ENCODE peak calls at places on chromosome 1, in five cellular contexts. S is epithelial cell of proximal tubule, Y is HCT116, K is choroid plexus epithelial cell, E is pancreas. R is an unnamed sample.
A peak's percentile ranks its signal among the peaks of the same experiment; 100 is the strongest.

GRCh38 chr1:16430598-16430997 is 6.6 kb downstream of the SPATA21 start:
- DNase-seq in S (no peak), Y (peak; percentile 32), K (peak; percentile 10), E (no peak), R (no peak)

GRCh38 chr1:34406377-34406776 is 229.7 kb downstream of the C1orf94 start:
- DNase-seq in S (no peak), Y (no peak), K (no peak), E (no peak), R (no peak)

GRCh38 chr1:231934797-231935196 is 308.2 kb downstream of the DISC1 start:
- DNase-seq in S (no peak), Y (no peak), K (peak; percentile 42), E (no peak), R (peak; percentile 63)

GRCh38 chr1:76942549-76942948 is 75.3 kb downstream of the ST6GALNAC5 start:
- DNase-seq in S (no peak), Y (no peak), K (peak; percentile 12), E (no peak), R (peak; percentile 18)

GRCh38 chr1:174289644-174290310 is 130.5 kb downstream of the RABGAP1L start:
- DNase-seq in S (no peak), Y (no peak), K (no peak), E (peak; percentile 14), R (no peak)

GRCh38 chr1:234544094-234544579 is 65.2 kb upstream of the TARBP1 start:
- DNase-seq in S (peak; percentile 86), Y (no peak), K (peak; percentile 99), E (no peak), R (peak; percentile 98)

GRCh38 chr1:37028981-37029617 is 5.2 kb downstream of the GRIK3 start:
- DNase-seq in S (no peak), Y (no peak), K (no peak), E (no peak), R (no peak)

GRCh38 chr1:56911539-56911938 is 54.3 kb downstream of the C8B start:
- DNase-seq in S (no peak), Y (no peak), K (no peak), E (no peak), R (peak; percentile 59)

GRCh38 chr1:237058470-237058869 is 16.5 kb downstream of the RYR2 start:
- DNase-seq in S (no peak), Y (no peak), K (no peak), E (no peak), R (no peak)

GRCh38 chr1:162007485-162007884 is 16.2 kb downstream of the OLFML2B start:
- DNase-seq in S (no peak), Y (no peak), K (no peak), E (no peak), R (no peak)

GRCh38 chr1:38833146-38833545 is 26.4 kb downstream of the RRAGC start:
- DNase-seq in S (no peak), Y (no peak), K (no peak), E (no peak), R (no peak)

GRCh38 chr1:64864018-64864945 is 102.1 kb downstream of the JAK1 start:
- DNase-seq in S (no peak), Y (peak; percentile 33), K (peak; percentile 47), E (no peak), R (no peak)

GRCh38 chr1:200923607-200924006 is 28.9 kb downstream of the INAVA start:
- DNase-seq in S (no peak), Y (no peak), K (peak; percentile 33), E (no peak), R (no peak)

GRCh38 chr1:220278991-220279390 is 6.7 kb upstream of the RAB3GAP2 start:
- DNase-seq in S (no peak), Y (no peak), K (peak; percentile 69), E (no peak), R (no peak)

GRCh38 chr1:50562106-50562505 is 138.9 kb upstream of the DMRTA2 start:
- DNase-seq in S (no peak), Y (no peak), K (no peak), E (no peak), R (peak; percentile 24)

GRCh38 chr1:98749152-98749756 is 87.7 kb downstream of the SNX7 start:
- DNase-seq in S (no peak), Y (no peak), K (peak; percentile 40), E (no peak), R (peak; percentile 17)

GRCh38 chr1:32350785-32351076 is 11.6 kb downstream of the FAM229A start:
- DNase-seq in S (no peak), Y (no peak), K (no peak), E (peak; percentile 43), R (no peak)

GRCh38 chr1:32353431-32353830 is 8.9 kb downstream of the FAM229A start:
- DNase-seq in S (no peak), Y (no peak), K (no peak), E (peak; percentile 36), R (no peak)

GRCh38 chr1:32352831-32353383 is 9.4 kb downstream of the FAM229A start:
- DNase-seq in S (no peak), Y (no peak), K (peak; percentile 56), E (peak; percentile 20), R (peak; percentile 23)

GRCh38 chr1:32351077-32351858 is 11.0 kb downstream of the FAM229A start:
- DNase-seq in S (peak; percentile 20), Y (peak; percentile 84), K (peak; percentile 92), E (peak; percentile 99), R (peak; percentile 88)

DNA sequence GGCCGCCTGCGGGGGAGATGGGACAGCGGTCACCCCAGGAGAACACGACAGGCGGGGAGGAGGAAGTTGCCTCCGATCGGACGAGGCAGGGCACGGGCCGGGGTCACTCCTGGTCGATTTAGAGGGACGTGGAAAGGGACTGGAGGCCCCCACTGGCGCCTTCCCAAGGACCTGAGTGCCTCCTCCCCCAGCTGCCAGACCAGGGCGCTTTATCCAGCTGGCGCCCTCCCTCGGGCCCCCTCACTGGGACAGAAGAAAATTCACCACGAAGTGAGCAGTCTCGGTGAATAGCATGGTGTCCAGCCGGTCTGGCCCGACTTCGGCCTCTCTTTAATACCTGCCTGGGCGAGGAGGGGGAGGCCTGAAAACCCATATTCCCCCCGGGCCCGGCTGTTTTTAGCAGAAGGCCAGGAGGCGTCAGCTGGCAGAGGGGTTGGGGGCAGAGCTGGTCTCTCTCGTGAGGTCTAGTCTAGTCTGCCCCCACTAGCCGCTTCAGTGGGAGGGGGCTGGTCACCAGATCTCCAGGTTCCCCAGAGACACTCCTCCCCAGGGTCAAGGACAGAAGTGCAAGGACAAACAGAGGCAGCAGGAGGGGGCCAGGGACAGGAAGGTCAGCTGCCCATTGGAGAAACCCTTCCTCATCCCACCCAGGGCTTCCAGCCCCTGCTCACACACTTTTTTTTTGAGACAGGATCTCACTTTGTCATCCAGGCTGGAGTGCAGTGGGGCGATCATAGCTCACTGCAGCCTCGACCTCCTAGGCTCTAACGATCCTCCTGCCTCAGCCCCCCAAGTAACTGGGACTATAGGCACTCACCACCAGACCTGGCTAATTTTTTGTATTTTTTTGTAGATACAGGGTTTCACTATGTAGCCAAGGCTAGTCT is 10.2 kb downstream of the FAM229A start:
- DNase-seq in S (no peak), Y (no peak), K (peak; percentile 44), E (peak; percentile 91), R (peak; percentile 32)
- TF ChIP-seq CTCF in S (no peak), Y (no peak), K (peak; percentile 19), E (no peak), R (no peak)

DNA sequence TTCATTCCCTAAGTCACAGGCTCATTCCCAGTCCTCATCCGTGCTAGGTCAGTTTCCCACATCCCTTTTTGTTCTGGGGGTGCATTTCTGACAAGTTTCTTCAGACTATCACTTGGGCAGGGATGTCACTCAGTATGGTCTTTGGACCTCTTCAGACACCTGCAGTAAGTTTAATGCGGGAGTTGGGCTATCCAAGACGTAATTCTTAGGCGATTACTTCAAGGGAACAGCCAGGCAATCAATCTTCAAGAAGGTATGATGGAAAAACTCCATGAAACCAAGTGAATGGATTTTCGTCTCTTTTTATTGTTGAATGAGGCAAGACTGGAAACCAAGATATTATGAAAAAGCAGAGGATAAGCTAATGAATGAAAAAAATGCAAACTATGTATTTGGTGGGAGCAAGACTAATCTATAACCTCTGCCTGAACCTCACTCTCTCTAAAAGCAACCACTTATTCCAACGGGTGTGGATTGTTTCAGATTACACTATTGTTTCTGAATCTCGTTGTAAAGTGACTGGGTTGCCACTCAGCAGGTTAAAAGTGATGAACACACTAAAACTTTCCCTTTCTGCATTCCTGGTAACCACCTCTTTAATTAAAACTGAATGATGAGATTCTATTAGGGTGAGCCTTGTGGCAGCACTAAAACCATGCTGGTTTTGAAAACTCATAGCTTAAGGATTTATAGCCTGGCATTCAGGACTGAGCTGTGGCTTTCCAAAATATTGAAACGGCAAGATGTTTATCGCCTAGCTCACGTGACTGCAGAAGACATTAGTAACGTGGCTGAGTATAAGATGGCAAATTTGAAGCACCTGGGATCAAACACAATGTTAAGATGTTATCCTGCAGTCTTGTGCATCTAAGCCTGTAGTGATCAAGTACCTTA is 1.1 kb downstream of the RASAL2 start:
- DNase-seq in S (no peak), Y (no peak), K (peak; percentile 55), E (no peak), R (peak; percentile 77)
- H3K4me3 ChIP-seq in S (peak overlapping the region; percentile 88), Y (peak overlapping the region; percentile 72), K (peak overlapping the region; percentile 86), E (peak overlapping the region; percentile 71), R (peak overlapping the region; percentile 95)

DNA sequence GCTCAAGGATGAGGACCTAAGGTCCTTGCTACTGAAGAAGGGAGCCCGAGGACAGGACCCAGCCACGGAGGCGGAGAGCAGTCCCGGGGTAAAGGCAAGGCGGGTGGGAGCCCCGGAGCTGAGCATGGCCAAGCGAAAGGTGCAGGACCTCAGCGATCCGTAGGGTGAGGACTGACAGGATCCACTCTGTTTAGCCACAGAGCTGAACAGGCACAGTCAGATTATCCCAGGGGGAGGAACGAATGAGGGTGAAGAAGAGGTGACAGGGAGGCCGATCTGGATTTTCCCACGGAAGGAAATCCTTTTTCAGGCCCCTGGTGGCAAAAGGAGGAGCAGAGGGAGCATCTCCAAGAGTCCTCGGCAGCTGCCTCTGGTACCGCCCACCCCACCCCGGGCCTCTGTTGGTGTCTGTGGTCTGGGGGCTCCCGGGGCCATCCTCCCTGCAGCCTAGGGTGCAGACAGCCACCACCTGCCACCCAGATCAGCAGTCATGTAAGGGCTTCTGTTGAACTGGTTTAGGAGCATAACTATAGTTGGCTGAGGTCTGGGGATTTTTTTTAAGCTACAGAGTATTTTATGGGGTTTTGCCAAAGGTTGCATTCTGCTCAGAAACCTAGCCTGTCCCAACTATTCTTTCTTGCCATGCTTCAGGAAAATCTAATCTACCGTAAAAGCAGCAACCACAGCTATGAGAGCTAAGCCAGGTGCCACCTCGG is 32.3 kb upstream of the LBR start:
- DNase-seq in S (no peak), Y (no peak), K (no peak), E (no peak), R (peak; percentile 63)
- TF ChIP-seq CTCF in S (no peak), Y (no peak), K (peak; percentile 12), E (no peak), R (peak; percentile 4)

GRCh38 chr1:225652726-225653462 is at the start of gene ENAH:
- DNase-seq in S (no peak), Y (no peak), K (peak; percentile 82), E (peak; percentile 91), R (peak; percentile 72)

GRCh38 chr1:225654688-225655508 is 2.0 kb upstream of the ENAH start:
- DNase-seq in S (peak; percentile 36), Y (no peak), K (no peak), E (no peak), R (no peak)

GRCh38 chr1:225655509-225656258 is 2.8 kb upstream of the ENAH start:
- DNase-seq in S (peak; percentile 89), Y (peak; percentile 88), K (peak; percentile 98), E (no peak), R (peak; percentile 98)

GRCh38 chr1:225653463-225654276 is 747 bp upstream of the ENAH start:
- DNase-seq in S (no peak), Y (no peak), K (peak; percentile 78), E (peak; percentile 84), R (peak; percentile 73)

DNA sequence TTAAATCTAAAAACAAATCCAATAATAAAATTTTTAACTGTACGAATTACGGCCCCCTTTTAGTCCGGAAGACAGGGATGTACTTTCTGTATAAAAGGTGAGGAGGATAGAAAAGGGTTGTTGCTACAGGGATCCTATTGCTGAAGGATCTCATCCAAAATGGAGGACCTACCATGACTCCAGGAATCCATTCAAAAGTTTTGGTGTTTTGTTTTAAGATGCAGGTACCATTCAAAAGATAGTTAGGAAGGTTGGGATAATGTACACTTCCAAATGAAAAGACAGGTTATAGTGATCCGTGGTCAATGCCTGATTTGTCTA is 1.3 kb upstream of the ENAH start:
- DNase-seq in S (no peak), Y (no peak), K (no peak), E (no peak), R (no peak)
- H3K4me3 ChIP-seq in S (peak overlapping the region; percentile 97), Y (no peak overlapping the region), K (peak overlapping the region; percentile 87), E (peak overlapping the region; percentile 91), R (peak overlapping the region; percentile 64)

R was measured in fibroblast of the aortic adventitia.